ENCODE peak calls at places on chromosomes 16 and 17, in four cellular contexts. B is CD8-positive, alpha-beta memory T cell; X is mesenchymal stem cell; N is HCT116. P is an unnamed sample. For H3K36me3 and H3K4me1, the result is how much of the 10 kb centered on the place peaks cover.

GRCh38 chr16:50591800-50592771 is 43.9 kb downstream of the NKD1 start:
- DNase-seq in B (no peak), X (no peak), N (no peak), P (peak)

GRCh38 chr16:27318399-27319256 is 4.9 kb downstream of the IL4R start:
- DNase-seq in B (peak), X (peak), N (no peak), P (peak)

GRCh38 chr17:32759476-32759875 is 117.4 kb downstream of the MYO1D start:
- DNase-seq in B (no peak), X (no peak), N (no peak), P (no peak)

GRCh38 chr16:67342616-67343015 is 16.0 kb downstream of the LRRC36 start:
- DNase-seq in B (no peak), X (no peak), N (no peak), P (no peak)

GRCh38 chr17:5405400-5405799 is 14.1 kb downstream of the NUP88 start:
- DNase-seq in B (no peak), N (no peak), X (no peak), P (peak)

GRCh38 chr16:3364774-3365427 is 9.2 kb downstream of the OR2C1 start:
- DNase-seq in X (no peak), B (peak), N (no peak), P (peak)

GRCh38 chr16:47511882-47512281 is 50.8 kb downstream of the PHKB start:
- DNase-seq in B (no peak), N (no peak), X (no peak), P (no peak)

GRCh38 chr17:60086822-60087591 is 8.3 kb upstream of the HEATR6 start:
- DNase-seq in X (peak), N (no peak), B (no peak), P (no peak)

GRCh38 chr16:13883266-13883665 is 36.7 kb upstream of the ERCC4 start:
- DNase-seq in X (no peak), B (no peak), N (no peak), P (no peak)

GRCh38 chr17:77482375-77483127 is 341.8 kb downstream of the SEC14L1 start:
- DNase-seq in N (no peak), X (no peak), B (no peak), P (peak)

GRCh38 chr17:77485089-77485833 is 344.5 kb downstream of the SEC14L1 start:
- DNase-seq in X (no peak), B (no peak), N (no peak), P (peak)

GRCh38 chr17:77484096-77484495 is 343.3 kb downstream of the SEC14L1 start:
- DNase-seq in X (no peak), B (no peak), N (no peak), P (peak)

GRCh38 chr17:77481476-77482374 is 341.0 kb downstream of the SEC14L1 start:
- DNase-seq in X (no peak), B (no peak), N (no peak), P (peak)

DNA sequence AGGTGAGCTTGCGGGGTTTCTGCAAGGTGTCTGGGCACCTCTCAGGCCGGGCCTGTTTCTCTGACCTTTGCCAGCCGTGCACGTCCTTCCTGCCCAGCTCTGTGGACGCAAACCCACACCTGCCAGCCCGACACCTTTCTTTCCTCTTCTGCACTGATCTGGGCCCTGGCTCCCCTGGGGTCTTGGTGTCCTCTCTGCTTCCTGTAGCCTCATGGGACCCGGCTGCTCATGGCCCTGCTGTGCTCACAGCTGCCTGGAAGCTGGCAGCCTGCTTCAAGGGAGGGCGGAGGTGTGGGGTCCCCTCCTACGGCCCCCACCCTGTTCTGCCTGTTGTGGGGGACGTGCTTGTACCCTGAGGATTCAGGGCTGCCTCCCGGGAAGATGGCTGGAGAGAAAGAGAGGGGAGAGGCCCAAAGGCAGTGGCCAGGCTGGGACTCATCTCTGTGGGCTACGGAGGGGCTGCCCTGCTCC is 342.4 kb downstream of the SEC14L1 start:
- DNase-seq in X (no peak), N (no peak), B (no peak), P (no peak)
- H3K36me3 ChIP-seq in X (half or more), N (under half), B (half or more), P (under half)

DNA sequence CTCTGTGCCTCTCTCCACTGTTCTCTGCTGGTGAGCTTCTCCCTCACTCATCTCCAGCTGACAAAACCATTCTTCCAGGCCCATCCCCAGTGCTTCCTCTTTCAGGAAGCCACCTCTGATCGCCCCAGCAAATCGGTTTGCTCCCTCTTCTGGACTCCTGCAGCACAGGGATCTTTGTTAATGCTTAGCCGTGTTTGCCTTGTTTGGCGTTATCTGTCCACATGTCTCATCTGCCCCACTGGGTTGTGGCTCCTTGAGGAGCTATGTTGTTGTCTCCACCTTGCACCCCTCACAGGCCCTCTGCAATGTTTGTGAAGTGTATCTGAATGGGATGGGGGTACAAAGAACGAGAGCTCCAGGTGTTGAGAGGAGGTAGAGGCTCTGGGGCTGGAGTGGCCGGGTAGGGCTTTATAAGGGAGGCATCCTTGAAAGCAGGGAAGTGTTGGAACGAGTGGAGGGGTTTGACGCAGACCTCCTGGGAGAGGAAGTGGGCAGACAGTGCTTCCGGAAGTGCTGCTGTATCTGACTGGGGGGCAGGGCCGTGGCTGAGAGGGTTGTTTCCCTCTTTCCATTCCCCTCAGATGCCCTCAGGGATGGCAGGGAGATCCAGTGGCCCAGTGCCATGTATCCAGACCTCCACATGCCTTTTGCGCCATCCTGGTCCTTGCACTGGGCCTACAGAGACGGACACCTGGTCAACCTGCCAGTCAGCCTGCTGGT is 27.8 kb downstream of the CASKIN2 start:
- DNase-seq in X (peak), B (peak), N (no peak), P (peak)
- H3K27ac ChIP-seq in X (no peak), B (peak), N (no peak), P (no peak)

GRCh38 chr17:72433797-72434196 is 313.0 kb downstream of the SOX9 start:
- DNase-seq in B (no peak), X (no peak), N (no peak), P (no peak)

GRCh38 chr17:72434991-72435618 is 314.3 kb downstream of the SOX9 start:
- DNase-seq in X (no peak), N (no peak), B (no peak), P (no peak)

GRCh38 chr17:72432143-72432604 is 311.4 kb downstream of the SOX9 start:
- DNase-seq in B (no peak), X (peak), N (no peak), P (no peak)

GRCh38 chr17:72432881-72433280 is 312.1 kb downstream of the SOX9 start:
- DNase-seq in B (no peak), N (no peak), X (no peak), P (no peak)

GRCh38 chr17:72434581-72434980 is 313.8 kb downstream of the SOX9 start:
- DNase-seq in N (no peak), B (no peak), X (no peak), P (no peak)
- H3K4me1 ChIP-seq in N (under half), B (under half), X (under half), P (under half)

GRCh38 chr17:67865438-67865837 is 40.1 kb downstream of the BPTF start:
- DNase-seq in B (no peak), X (peak), N (no peak), P (no peak)

GRCh38 chr17:67867591-67867990 is 42.3 kb downstream of the BPTF start:
- DNase-seq in B (no peak), X (no peak), N (no peak), P (no peak)

GRCh38 chr17:67862614-67863217 is 37.4 kb downstream of the BPTF start:
- DNase-seq in N (no peak), X (no peak), B (no peak), P (no peak)

GRCh38 chr17:67868176-67868575 is 42.9 kb downstream of the BPTF start:
- DNase-seq in B (no peak), X (no peak), N (no peak), P (no peak)

GRCh38 chr17:67863624-67864247 is 38.4 kb downstream of the BPTF start:
- DNase-seq in N (no peak), B (no peak), X (no peak), P (no peak)
- H3K36me3 ChIP-seq in N (under half), B (under half), X (under half), P (under half)

DNA sequence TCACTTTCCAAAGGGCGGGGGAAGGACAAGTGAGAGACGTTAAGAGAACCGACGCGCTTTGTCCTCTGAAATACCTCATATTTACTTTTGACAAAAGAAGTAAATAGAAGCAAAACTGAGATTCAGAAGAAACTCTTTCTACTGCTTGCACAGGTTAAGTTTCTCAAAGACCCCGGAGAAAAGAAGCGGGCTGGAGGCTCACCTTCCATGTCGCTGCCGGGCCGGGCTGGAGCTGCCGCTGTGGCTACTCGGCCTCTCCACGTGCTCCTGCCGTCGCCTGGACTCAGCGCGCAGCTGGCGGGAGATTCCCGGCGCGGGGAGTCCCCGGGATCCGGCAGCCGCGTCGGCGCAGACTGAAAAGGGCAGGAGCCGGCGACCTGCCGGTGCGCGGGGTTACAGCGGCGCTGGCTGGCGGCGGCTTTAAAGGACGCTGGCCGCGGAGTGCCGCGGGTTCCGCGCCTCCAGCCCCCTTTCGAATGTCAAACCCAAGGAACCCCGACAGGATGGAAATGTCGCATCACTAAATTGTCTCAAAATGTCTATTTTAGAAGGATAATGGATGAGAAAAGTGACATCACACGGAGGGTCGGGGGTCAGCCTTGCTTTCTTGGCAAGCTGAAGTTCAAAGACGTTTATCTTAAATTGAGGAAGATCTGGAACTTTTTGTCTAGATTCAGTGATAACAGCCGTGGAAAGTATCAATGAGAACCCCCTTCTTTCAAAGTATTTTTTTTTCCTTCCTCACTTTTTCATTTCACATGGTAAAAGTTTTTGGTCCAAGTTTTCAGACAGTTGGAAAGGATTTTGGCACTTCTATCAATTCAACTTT is at the start of gene IKZF3:
- DNase-seq in N (no peak), X (peak), B (peak), P (peak)
- H3K27ac ChIP-seq in N (no peak), X (no peak), B (peak), P (no peak)

GRCh38 chr17:1593630-1593931 is 31.0 kb upstream of the PITPNA start:
- DNase-seq in B (no peak), N (no peak), X (no peak), P (no peak)
- H3K4me1 ChIP-seq in B (under half), N (half or more), X (under half), P (under half)

GRCh38 chr17:7588553-7589203 is 1.2 kb downstream of the SOX15 start:
- DNase-seq in X (no peak), B (no peak), N (no peak), P (no peak)
- H3K36me3 ChIP-seq in X (half or more), B (under half), N (under half), P (under half)

GRCh38 chr16:69435977-69436729 is 11.7 kb downstream of the CYB5B start:
- DNase-seq in X (no peak), B (no peak), N (no peak), P (no peak)
- H3K27ac ChIP-seq in X (no peak), B (no peak), N (peak), P (no peak)

GRCh38 chr16:81526199-81526598 is 81.6 kb downstream of the CMIP start:
- DNase-seq in B (no peak), X (no peak), N (no peak), P (no peak)

GRCh38 chr16:81524382-81524781 is 79.8 kb downstream of the CMIP start:
- DNase-seq in X (no peak), N (no peak), B (peak), P (no peak)

GRCh38 chr16:81528258-81528657 is 83.7 kb downstream of the CMIP start:
- DNase-seq in N (no peak), B (no peak), X (no peak), P (no peak)

GRCh38 chr16:81527477-81528178 is 83.0 kb downstream of the CMIP start:
- DNase-seq in B (no peak), N (no peak), X (no peak), P (peak)

GRCh38 chr16:81526935-81527334 is 82.3 kb downstream of the CMIP start:
- DNase-seq in B (peak), X (no peak), N (no peak), P (peak)
- H3K4me1 ChIP-seq in B (half or more), X (under half), N (half or more), P (under half)